ENCODE peak calls at places on chromosomes 12 and 14, in four cellular contexts. One of them, this sample, is unnamed.

GRCh38 chr14:73751157-73751691 is 37.0 kb upstream of the PNMA1 start:
- DNase-seq in A549: no peak
- DNase-seq in K562: no peak
- DNase-seq in HepG2: no peak
- DNase-seq in this sample: peak; percentile 69

GRCh38 chr12:3965096-3965495 is 91.9 kb upstream of the PARP11 start:
- DNase-seq in A549: no peak
- DNase-seq in HepG2: no peak
- DNase-seq in K562: no peak
- DNase-seq in this sample: no peak

GRCh38 chr14:74290415-74290814 is 12.3 kb downstream of the ABCD4 start:
- DNase-seq in A549: peak; percentile 22
- DNase-seq in HepG2: no peak
- DNase-seq in K562: peak; percentile 51
- DNase-seq in this sample: peak; percentile 25

GRCh38 chr12:39572551-39572950 is 47.1 kb downstream of the ABCD2 start:
- DNase-seq in HepG2: no peak
- DNase-seq in K562: no peak
- DNase-seq in A549: no peak
- DNase-seq in this sample: no peak

GRCh38 chr14:104563191-104563741 is 16.3 kb upstream of the C14orf180 start:
- DNase-seq in HepG2: no peak
- DNase-seq in K562: no peak
- DNase-seq in A549: no peak
- DNase-seq in this sample: no peak

GRCh38 chr12:48351022-48351708 is 446 bp upstream of the ZNF641 start:
- DNase-seq in K562: no peak
- DNase-seq in A549: peak; percentile 28
- DNase-seq in HepG2: peak; percentile 47
- DNase-seq in this sample: no peak

GRCh38 chr12:96301732-96302131 is 98.5 kb downstream of the CDK17 start:
- DNase-seq in HepG2: no peak
- DNase-seq in A549: no peak
- DNase-seq in K562: no peak
- DNase-seq in this sample: no peak

GRCh38 chr14:71891970-71892369 is 40.3 kb upstream of the RGS6 start:
- DNase-seq in HepG2: no peak
- DNase-seq in K562: no peak
- DNase-seq in A549: no peak
- DNase-seq in this sample: no peak

GRCh38 chr14:75306917-75307699 is 28.5 kb downstream of the FOS start:
- DNase-seq in HepG2: no peak
- DNase-seq in K562: peak; percentile 41
- DNase-seq in A549: peak; percentile 66
- DNase-seq in this sample: peak; percentile 70

GRCh38 chr12:101889216-101889752 is 11.9 kb downstream of the DRAM1 start:
- DNase-seq in A549: no peak
- DNase-seq in K562: no peak
- DNase-seq in HepG2: no peak
- DNase-seq in this sample: no peak

GRCh38 chr12:13094349-13094748 is 9.1 kb downstream of the GSG1 start:
- DNase-seq in A549: no peak
- DNase-seq in HepG2: no peak
- DNase-seq in K562: no peak
- DNase-seq in this sample: peak; percentile 86

GRCh38 chr12:49706351-49707126 is 666 bp downstream of the FMNL3 start:
- DNase-seq in A549: no peak
- DNase-seq in HepG2: no peak
- DNase-seq in K562: peak; percentile 32
- DNase-seq in this sample: peak; percentile 36

GRCh38 chr12:104473374-104473983 is 16.7 kb downstream of the CHST11 start:
- DNase-seq in A549: no peak
- DNase-seq in K562: no peak
- DNase-seq in HepG2: no peak
- DNase-seq in this sample: peak; percentile 46

GRCh38 chr12:16112151-16112550 is 165.3 kb downstream of the SLC15A5 start:
- DNase-seq in A549: no peak
- DNase-seq in HepG2: no peak
- DNase-seq in K562: no peak
- DNase-seq in this sample: no peak

GRCh38 chr12:131402781-131403396 is 308.0 kb upstream of the SFSWAP start:
- DNase-seq in A549: no peak
- DNase-seq in K562: no peak
- DNase-seq in HepG2: no peak
- DNase-seq in this sample: no peak

GRCh38 chr14:80055912-80056801 is 155.1 kb downstream of the DIO2 start:
- DNase-seq in A549: peak; percentile 25
- DNase-seq in K562: peak; percentile 2
- DNase-seq in HepG2: peak; percentile 16
- DNase-seq in this sample: peak; percentile 38

GRCh38 chr14:91872517-91873470 is 5.5 kb upstream of the TC2N start:
- DNase-seq in K562: no peak
- DNase-seq in A549: peak; percentile 37
- DNase-seq in HepG2: no peak
- DNase-seq in this sample: peak; percentile 73

GRCh38 chr12:56087220-56087619 is 7.3 kb downstream of the ERBB3 start:
- DNase-seq in K562: peak; percentile 6
- DNase-seq in A549: no peak
- DNase-seq in HepG2: no peak
- DNase-seq in this sample: no peak

GRCh38 chr12:127425474-127425873 is 841.5 kb upstream of the TMEM132C start:
- DNase-seq in HepG2: no peak
- DNase-seq in K562: peak; percentile 9
- DNase-seq in A549: no peak
- DNase-seq in this sample: no peak

GRCh38 chr12:92468358-92469020 is 234.3 kb upstream of the PLEKHG7 start:
- DNase-seq in A549: no peak
- DNase-seq in K562: no peak
- DNase-seq in HepG2: no peak
- DNase-seq in this sample: peak; percentile 87

GRCh38 chr12:92465786-92466185 is 237.0 kb upstream of the PLEKHG7 start:
- DNase-seq in HepG2: no peak
- DNase-seq in A549: no peak
- DNase-seq in K562: no peak
- DNase-seq in this sample: no peak

GRCh38 chr12:92467886-92468285 is 234.9 kb upstream of the PLEKHG7 start:
- DNase-seq in HepG2: no peak
- DNase-seq in A549: no peak
- DNase-seq in K562: peak; percentile 57
- DNase-seq in this sample: peak; percentile 34

GRCh38 chr12:92464911-92465310 is 237.9 kb upstream of the PLEKHG7 start:
- DNase-seq in HepG2: no peak
- DNase-seq in A549: no peak
- DNase-seq in K562: no peak
- DNase-seq in this sample: no peak

GRCh38 chr12:92466391-92467305 is 236.1 kb upstream of the PLEKHG7 start:
- DNase-seq in K562: no peak
- DNase-seq in HepG2: no peak
- DNase-seq in A549: no peak
- DNase-seq in this sample: no peak
- H3K4me3 ChIP-seq in K562: no peak overlapping the region
- H3K4me3 ChIP-seq in HepG2: no peak overlapping the region
- H3K4me3 ChIP-seq in A549: no peak overlapping the region
- H3K4me3 ChIP-seq in this sample: no peak overlapping the region

DNA sequence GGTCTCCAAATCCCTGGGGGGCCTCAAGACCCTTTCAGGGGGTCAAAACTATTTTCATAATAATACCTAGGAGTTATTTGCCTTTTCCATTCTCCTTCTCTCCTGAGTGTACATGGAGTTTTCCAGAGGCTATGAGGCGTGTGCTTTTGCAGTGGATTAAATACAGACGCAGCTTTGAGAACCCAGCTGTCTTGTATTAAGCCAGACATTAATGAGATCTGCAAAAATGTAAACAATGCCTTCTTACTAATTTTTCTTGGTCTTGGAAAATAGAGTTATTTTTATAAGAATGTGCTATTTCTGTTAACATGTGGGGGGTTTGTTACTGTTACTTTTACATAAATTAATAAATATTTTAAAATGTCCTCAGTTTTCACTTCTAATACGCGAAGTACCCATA is 68.6 kb downstream of the SLC25A47 start:
- DNase-seq in A549: no peak
- DNase-seq in HepG2: no peak
- DNase-seq in K562: no peak
- DNase-seq in this sample: no peak
- TF ChIP-seq MYC in A549: no peak
- TF ChIP-seq MYC in HepG2: no peak
- TF ChIP-seq MYC in K562: no peak
- TF ChIP-seq MYC in this sample: no peak

GRCh38 chr12:9124346-9125031 is 8.8 kb upstream of the A2M start:
- DNase-seq in A549: no peak
- DNase-seq in K562: no peak
- DNase-seq in HepG2: no peak
- DNase-seq in this sample: no peak
- TF ChIP-seq POLR2A in A549: no peak
- TF ChIP-seq POLR2A in K562: no peak
- TF ChIP-seq POLR2A in HepG2: no peak
- TF ChIP-seq POLR2A in this sample: no peak

DNA sequence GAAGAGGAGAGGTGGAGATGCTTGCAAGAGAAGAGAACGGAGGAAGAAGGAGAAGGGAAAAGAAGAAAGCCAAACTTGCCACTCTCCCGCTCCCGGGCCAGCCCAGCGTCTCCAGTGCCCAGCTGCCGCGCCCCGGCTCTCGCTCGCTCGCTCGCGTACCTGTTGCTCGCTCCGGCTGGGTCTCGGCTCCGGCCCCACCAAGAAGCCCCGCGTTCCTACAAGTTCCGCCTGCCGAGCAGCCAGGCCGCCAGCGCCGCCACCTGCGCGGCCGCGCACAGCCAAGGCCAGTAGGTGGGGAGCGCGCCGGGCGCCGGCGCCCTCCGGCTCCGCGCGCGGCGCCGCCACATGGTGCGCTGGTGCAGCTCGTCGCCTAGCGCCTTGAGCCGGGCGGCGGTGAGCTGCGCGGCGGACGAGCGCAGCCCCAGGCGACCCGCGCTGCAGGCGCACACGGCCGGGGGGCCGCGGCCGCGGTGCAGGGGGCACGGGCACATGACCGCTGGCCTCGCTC is 370 bp downstream of the HRK start:
- DNase-seq in HepG2: peak; percentile 27
- DNase-seq in K562: peak; percentile 55
- DNase-seq in A549: peak; percentile 63
- DNase-seq in this sample: peak; percentile 44
- H3K4me3 ChIP-seq in HepG2: peak overlapping the region; percentile 64
- H3K4me3 ChIP-seq in K562: peak overlapping the region; percentile 26
- H3K4me3 ChIP-seq in A549: peak overlapping the region; percentile 47
- H3K4me3 ChIP-seq in this sample: no peak overlapping the region

GRCh38 chr12:123532808-123533649 is 490 bp downstream of the RILPL1 start:
- DNase-seq in A549: peak; percentile 30
- DNase-seq in K562: peak; percentile 34
- DNase-seq in HepG2: peak; percentile 27
- DNase-seq in this sample: peak; percentile 39
- TF ChIP-seq MYC in A549: no peak
- TF ChIP-seq MYC in K562: peak; percentile 87
- TF ChIP-seq MYC in HepG2: peak; percentile 96
- TF ChIP-seq MYC in this sample: no peak

GRCh38 chr14:68509188-68509953 is 283.5 kb downstream of the ZFP36L1 start:
- DNase-seq in A549: no peak
- DNase-seq in K562: no peak
- DNase-seq in HepG2: no peak
- DNase-seq in this sample: no peak

GRCh38 chr14:68508581-68508980 is 284.3 kb downstream of the ZFP36L1 start:
- DNase-seq in A549: no peak
- DNase-seq in K562: no peak
- DNase-seq in HepG2: no peak
- DNase-seq in this sample: no peak

GRCh38 chr14:68511727-68512047 is 281.2 kb downstream of the ZFP36L1 start:
- DNase-seq in K562: no peak
- DNase-seq in HepG2: no peak
- DNase-seq in A549: no peak
- DNase-seq in this sample: no peak

GRCh38 chr14:68510951-68511726 is 281.7 kb downstream of the ZFP36L1 start:
- DNase-seq in HepG2: no peak
- DNase-seq in A549: no peak
- DNase-seq in K562: no peak
- DNase-seq in this sample: no peak

GRCh38 chr14:68510201-68510600 is 282.7 kb downstream of the ZFP36L1 start:
- DNase-seq in HepG2: no peak
- DNase-seq in A549: no peak
- DNase-seq in K562: no peak
- DNase-seq in this sample: no peak
- TF ChIP-seq POLR2A in HepG2: no peak
- TF ChIP-seq POLR2A in A549: no peak
- TF ChIP-seq POLR2A in K562: no peak
- TF ChIP-seq POLR2A in this sample: no peak

DNA sequence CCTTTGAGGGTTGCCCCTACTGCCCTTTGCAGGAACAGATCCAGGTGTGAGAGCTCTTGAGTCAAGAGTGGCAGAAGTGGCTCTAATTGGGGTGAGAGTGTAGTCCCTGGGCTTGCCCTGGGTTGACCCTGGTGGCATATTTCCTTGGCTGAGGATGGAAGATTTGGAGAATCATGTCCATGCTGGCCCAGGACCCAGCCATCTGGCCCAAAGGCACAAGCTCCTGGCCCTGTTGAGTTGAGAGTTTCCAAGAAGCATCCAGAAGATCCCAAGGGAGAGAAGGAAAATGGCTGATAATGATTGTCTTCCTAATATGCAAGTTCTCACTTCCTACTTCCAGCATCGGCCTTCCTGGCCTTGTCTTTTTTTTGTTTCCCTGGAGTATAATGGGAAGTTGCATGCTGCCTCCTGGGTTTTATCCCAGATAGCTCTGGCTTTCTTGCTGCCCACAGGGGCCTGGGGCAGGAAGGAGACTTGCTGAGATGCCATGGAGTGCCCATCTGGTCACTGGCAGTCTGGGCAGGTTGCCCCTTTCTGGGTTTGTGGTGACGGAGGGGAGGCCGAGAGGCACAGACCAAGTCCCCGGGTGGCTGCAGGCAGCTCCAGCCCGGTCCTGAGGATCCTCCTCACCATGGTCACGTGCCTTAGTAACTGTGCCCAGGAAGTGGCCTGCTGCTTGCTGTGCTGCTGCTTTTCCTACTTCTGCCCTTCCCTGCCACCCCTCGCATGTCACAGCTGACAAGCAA is 55.3 kb upstream of the SRSF5 start:
- DNase-seq in A549: no peak
- DNase-seq in K562: no peak
- DNase-seq in HepG2: no peak
- DNase-seq in this sample: no peak
- H3K4me3 ChIP-seq in A549: no peak overlapping the region
- H3K4me3 ChIP-seq in K562: no peak overlapping the region
- H3K4me3 ChIP-seq in HepG2: no peak overlapping the region
- H3K4me3 ChIP-seq in this sample: no peak overlapping the region